ENCODE peak calls at places on chromosomes 16 and 17, in nine cellular contexts. J is left cardiac atrium; N is T-helper 2 cell; R is cerebellar cortex; S is stimulated activated CD4-positive, alpha-beta T cell treated with anti-CD3 and anti-CD28 coated beads, Interleukin-15, amount 100 ng/mL, for 1 hour; X is hippocampal formation; L is activated effector memory CD4-positive, alpha-beta T cell treated with anti-CD3 and anti-CD28 coated beads, Interleukin-2, amount 50 U/mL, for 16 hours; P is neural progenitor cell; A is GM19239. M is an unnamed sample.

GRCh38 chr16:57660715-57661463 is 7.2 kb upstream of the ADGRG3 start:
- DNase-seq in J (no peak), N (no peak), R (no peak), S (no peak), X (no peak), L (no peak), P (no peak), A (no peak), M (no peak)

GRCh38 chr16:3950343-3951193 is 70.1 kb upstream of the CREBBP start:
- DNase-seq in J (peak), N (no peak), R (peak), S (no peak), X (no peak), L (peak), P (no peak), A (no peak), M (peak)

GRCh38 chr16:71205482-71206131 is 24.9 kb downstream of the HYDIN start:
- DNase-seq in J (peak), N (no peak), R (no peak), S (no peak), X (no peak), L (no peak), P (no peak), A (no peak), M (peak)

GRCh38 chr16:76837872-76838271 is 353.1 kb upstream of the MON1B start:
- DNase-seq in J (no peak), N (no peak), R (no peak), S (no peak), X (no peak), L (no peak), P (no peak), A (no peak), M (no peak)

GRCh38 chr16:55640714-55641327 is 15.0 kb upstream of the SLC6A2 start:
- DNase-seq in J (no peak), N (no peak), R (no peak), S (no peak), X (no peak), L (no peak), P (no peak), A (no peak), M (no peak)

GRCh38 chr17:32909787-32910369 is 18.1 kb upstream of the TMEM98 start:
- DNase-seq in J (peak), N (no peak), R (peak), S (no peak), X (peak), L (peak), P (peak), A (peak), M (no peak)

GRCh38 chr17:66483946-66484345 is 181.5 kb downstream of the PRKCA start:
- DNase-seq in J (no peak), N (no peak), R (no peak), S (no peak), X (no peak), L (no peak), P (no peak), A (no peak), M (no peak)

GRCh38 chr16:19715566-19715965 is 2.5 kb downstream of the KNOP1 start:
- DNase-seq in J (no peak), N (no peak), R (no peak), S (no peak), X (no peak), L (no peak), P (no peak), A (no peak), M (peak)

GRCh38 chr16:85986931-85987749 is 88.2 kb downstream of the IRF8 start:
- DNase-seq in J (no peak), N (no peak), R (no peak), S (peak), X (no peak), L (peak), P (peak), A (no peak), M (peak)

GRCh38 chr16:54647731-54648221 is 282.9 kb upstream of the IRX5 start:
- DNase-seq in J (no peak), N (no peak), R (no peak), S (no peak), X (no peak), L (no peak), P (no peak), A (no peak), M (no peak)

GRCh38 chr17:43864161-43864706 is 17.3 kb downstream of the CD300LG start:
- DNase-seq in J (no peak), N (no peak), R (no peak), S (no peak), X (no peak), L (no peak), P (no peak), A (no peak), M (no peak)

GRCh38 chr16:79599837-79600635 is 501 bp downstream of the MAF start:
- DNase-seq in J (peak), N (peak), R (no peak), S (no peak), X (peak), L (peak), P (peak), A (no peak), M (no peak)

GRCh38 chr17:38749222-38750043 is 1.3 kb upstream of the PCGF2 start:
- DNase-seq in J (peak), N (no peak), R (peak), S (no peak), X (no peak), L (no peak), P (peak), A (no peak), M (peak)

GRCh38 chr16:87166321-87166720 is 150.9 kb downstream of the C16orf95 start:
- DNase-seq in J (no peak), N (no peak), R (no peak), S (no peak), X (no peak), L (no peak), P (no peak), A (no peak), M (no peak)

GRCh38 chr17:65184235-65184959 is 47.2 kb downstream of the RGS9 start:
- DNase-seq in J (no peak), N (no peak), R (no peak), S (no peak), X (no peak), L (no peak), P (no peak), A (no peak), M (no peak)

GRCh38 chr17:50468120-50469004 is at the start of gene CHAD:
- DNase-seq in J (no peak), N (no peak), R (peak), S (no peak), X (no peak), L (no peak), P (peak), A (no peak), M (no peak)

GRCh38 chr16:35497399-35497798 is 2038.0 kb downstream of the TP53TG3F start:
- DNase-seq in J (no peak), N (no peak), R (no peak), S (no peak), X (no peak), L (no peak), P (no peak), A (no peak), M (no peak)

GRCh38 chr17:42422412-42422957 is 571 bp downstream of the CAVIN1 start:
- DNase-seq in J (peak), N (no peak), R (no peak), S (no peak), X (no peak), L (peak), P (peak), A (no peak), M (no peak)

GRCh38 chr17:8122391-8122922 is 1.4 kb downstream of the HES7 start:
- DNase-seq in J (no peak), N (no peak), R (peak), S (no peak), X (no peak), L (no peak), P (peak), A (no peak), M (no peak)

GRCh38 chr16:59385953-59386352 is 651.8 kb upstream of the GOT2 start:
- DNase-seq in J (no peak), N (no peak), R (no peak), S (no peak), X (no peak), L (no peak), P (no peak), A (no peak), M (no peak)

GRCh38 chr17:419073-419735 is 66.6 kb upstream of the RPH3AL start:
- DNase-seq in J (no peak), N (no peak), R (no peak), S (no peak), X (no peak), L (peak), P (no peak), A (no peak), M (no peak)

GRCh38 chr17:38579934-38580333 is 25.8 kb downstream of the SRCIN1 start:
- DNase-seq in J (peak), N (no peak), R (peak), S (no peak), X (no peak), L (no peak), P (peak), A (no peak), M (no peak)

GRCh38 chr16:82767808-82768207 is 141.0 kb downstream of the CDH13 start:
- DNase-seq in J (no peak), N (no peak), R (no peak), S (no peak), X (no peak), L (no peak), P (no peak), A (no peak), M (no peak)

GRCh38 chr17:49117581-49118230 is 14.9 kb upstream of the B4GALNT2 start:
- DNase-seq in J (no peak), N (no peak), R (no peak), S (no peak), X (no peak), L (no peak), P (no peak), A (no peak), M (no peak)

M was measured in cardiac septum.